ENCODE peak calls at places on chromosomes 11 and 22, in seven cellular contexts. W is right lobe of liver, R is OCI-LY7, M is thoracic aorta, A is suprapubic skin, V is A549, E is upper lobe of right lung. I is an unnamed sample.
A peak's percentile ranks its signal among the peaks of the same experiment; 100 is the strongest.

GRCh38 chr11:72352859-72353551 is 81.3 kb downstream of the CLPB start:
- DNase-seq in W (no peak), R (no peak), M (no peak), A (no peak), V (peak; percentile 10), E (no peak), I (no peak)

GRCh38 chr11:28838741-28839140 is 730.6 kb downstream of the METTL15 start:
- DNase-seq in W (no peak), R (no peak), M (no peak), A (no peak), V (no peak), E (no peak), I (no peak)

GRCh38 chr22:32307617-32308016 is 50.0 kb upstream of the RFPL3 start:
- DNase-seq in W (no peak), R (no peak), M (no peak), A (no peak), V (no peak), E (no peak), I (no peak)

GRCh38 chr11:13486926-13487660 is 8.7 kb downstream of the PTH start:
- DNase-seq in W (peak; percentile 70), R (peak; percentile 25), M (no peak), A (no peak), V (peak; percentile 80), E (peak; percentile 86), I (peak; percentile 82)

GRCh38 chr22:38984224-38984623 is 2.1 kb downstream of the APOBEC3B start:
- DNase-seq in W (no peak), R (peak; percentile 50), M (no peak), A (no peak), V (peak; percentile 26), E (no peak), I (no peak)

GRCh38 chr22:35842954-35843353 is 125.3 kb downstream of the APOL5 start:
- DNase-seq in W (peak; percentile 40), R (peak; percentile 67), M (no peak), A (no peak), V (peak; percentile 73), E (no peak), I (no peak)

GRCh38 chr11:36532908-36533601 is 23.0 kb upstream of the TRAF6 start:
- DNase-seq in W (peak; percentile 19), R (no peak), M (no peak), A (no peak), V (no peak), E (no peak), I (no peak)

GRCh38 chr11:57903441-57904123 is 120.1 kb upstream of the OR9Q1 start:
- DNase-seq in W (no peak), R (no peak), M (no peak), A (peak; percentile 67), V (peak; percentile 45), E (no peak), I (no peak)

GRCh38 chr11:94925422-94926270 is 47.7 kb downstream of the CWC15 start:
- DNase-seq in W (no peak), R (no peak), M (no peak), A (no peak), V (no peak), E (no peak), I (no peak)

GRCh38 chr22:41925783-41926460 is 684 bp downstream of the TNFRSF13C start:
- DNase-seq in W (peak; percentile 73), R (peak; percentile 78), M (no peak), A (no peak), V (peak; percentile 48), E (peak; percentile 81), I (peak; percentile 76)

GRCh38 chr11:79116600-79116999 is 324.2 kb downstream of the TENM4 start:
- DNase-seq in W (no peak), R (no peak), M (no peak), A (no peak), V (no peak), E (no peak), I (no peak)

GRCh38 chr11:1548221-1549070 is 23.6 kb downstream of the DUSP8 start:
- DNase-seq in W (peak; percentile 80), R (no peak), M (peak; percentile 40), A (no peak), V (peak; percentile 71), E (peak; percentile 89), I (peak; percentile 87)

GRCh38 chr22:50691521-50691920 is 18.9 kb downstream of the SHANK3 start:
- DNase-seq in W (peak; percentile 18), R (peak; percentile 57), M (no peak), A (no peak), V (peak; percentile 42), E (no peak), I (no peak)

GRCh38 chr22:37607010-37607911 is 1.4 kb upstream of the GGA1 start:
- DNase-seq in W (peak; percentile 92), R (peak; percentile 87), M (no peak), A (peak; percentile 88), V (peak; percentile 83), E (peak; percentile 96), I (peak; percentile 92)

GRCh38 chr22:50276143-50276542 is 6.0 kb upstream of the MAPK11 start:
- DNase-seq in W (peak; percentile 77), R (peak; percentile 86), M (no peak), A (no peak), V (peak; percentile 76), E (peak; percentile 92), I (peak; percentile 88)

GRCh38 chr11:127074151-127074761 is 73.7 kb upstream of the KIRREL3 start:
- DNase-seq in W (peak; percentile 58), R (peak; percentile 77), M (no peak), A (no peak), V (peak; percentile 77), E (no peak), I (no peak)

GRCh38 chr11:2122222-2122906 is 16.8 kb downstream of the IGF2 start:
- DNase-seq in W (peak; percentile 16), R (no peak), M (no peak), A (no peak), V (no peak), E (no peak), I (no peak)

GRCh38 chr11:12724301-12725046 is 50.3 kb downstream of the TEAD1 start:
- DNase-seq in W (peak; percentile 65), R (no peak), M (peak; percentile 12), A (peak; percentile 81), V (peak; percentile 88), E (no peak), I (peak; percentile 59)

GRCh38 chr11:126140932-126141291 is 70.5 kb downstream of the RPUSD4 start:
- DNase-seq in W (peak; percentile 56), R (no peak), M (no peak), A (no peak), V (no peak), E (no peak), I (no peak)

GRCh38 chr22:50207383-50208031 is 6.7 kb downstream of the SELENOO start:
- DNase-seq in W (peak; percentile 38), R (peak; percentile 41), M (no peak), A (no peak), V (no peak), E (no peak), I (peak; percentile 48)

GRCh38 chr11:76615950-76616349 is 54.6 kb downstream of the LRRC32 start:
- DNase-seq in W (peak; percentile 65), R (no peak), M (peak; percentile 79), A (peak; percentile 88), V (no peak), E (no peak), I (no peak)

GRCh38 chr22:30289126-30289979 is at the start of gene CASTOR1:
- DNase-seq in W (peak; percentile 99), R (peak; percentile 83), M (peak; percentile 98), A (peak; percentile 99), V (peak; percentile 96), E (peak; percentile 99), I (peak; percentile 99)

GRCh38 chr22:30290679-30291333 is 1.5 kb upstream of the CASTOR1 start:
- DNase-seq in W (peak; percentile 83), R (peak; percentile 58), M (peak; percentile 84), A (peak; percentile 94), V (no peak), E (peak; percentile 91), I (peak; percentile 87)

GRCh38 chr22:30289980-30290313 is 642 bp upstream of the CASTOR1 start:
- DNase-seq in W (no peak), R (no peak), M (no peak), A (no peak), V (no peak), E (no peak), I (no peak)

GRCh38 chr22:30291334-30291892 is 2.1 kb upstream of the CASTOR1 start:
- DNase-seq in W (no peak), R (no peak), M (no peak), A (no peak), V (no peak), E (no peak), I (no peak)

DNA sequence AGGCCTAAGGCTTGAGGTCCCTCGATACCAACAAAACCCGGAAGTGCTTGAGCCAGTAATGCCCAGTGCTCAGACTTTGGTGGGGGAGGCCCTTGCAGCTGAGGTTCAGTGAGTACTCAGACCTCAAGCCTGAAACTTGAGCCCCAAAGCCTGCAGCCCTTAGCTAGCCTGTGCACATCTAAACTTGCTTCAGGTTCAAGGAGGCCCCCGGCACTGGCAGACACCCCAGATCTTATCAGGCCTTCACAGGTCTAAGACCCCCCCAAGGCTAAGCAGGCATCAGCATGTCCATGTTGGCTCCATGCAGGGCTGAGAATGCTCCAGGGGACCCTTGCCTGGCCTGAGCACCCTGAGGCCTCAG is 993 bp upstream of the CASTOR1 start:
- DNase-seq in W (no peak), R (peak; percentile 38), M (no peak), A (no peak), V (no peak), E (no peak), I (no peak)
- H3K4me3 ChIP-seq in W (no peak overlapping the region), R (peak overlapping the region; percentile 71), M (peak overlapping the region; percentile 75), A (peak overlapping the region; percentile 88), V (no peak overlapping the region), E (peak overlapping the region; percentile 97), I (peak overlapping the region; percentile 96)

GRCh38 chr11:101008961-101009684 is 120.5 kb downstream of the PGR start:
- DNase-seq in W (no peak), R (no peak), M (no peak), A (no peak), V (no peak), E (no peak), I (no peak)
- H3K9me3 ChIP-seq in W (no peaks in the 10 kb centered on the region), R (no peaks in the 10 kb centered on the region), M (no peaks in the 10 kb centered on the region), A (no peaks in the 10 kb centered on the region), V (no peaks in the 10 kb centered on the region), E (no peaks in the 10 kb centered on the region), I (no peaks in the 10 kb centered on the region)

GRCh38 chr22:26213826-26214225 is 44.6 kb downstream of the SEZ6L start:
- DNase-seq in W (no peak), R (no peak), M (no peak), A (no peak), V (no peak), E (no peak), I (no peak)
- TF ChIP-seq CTCF in W (no peak), R (no peak), M (no peak), A (no peak), V (no peak), E (no peak), I (no peak)

DNA sequence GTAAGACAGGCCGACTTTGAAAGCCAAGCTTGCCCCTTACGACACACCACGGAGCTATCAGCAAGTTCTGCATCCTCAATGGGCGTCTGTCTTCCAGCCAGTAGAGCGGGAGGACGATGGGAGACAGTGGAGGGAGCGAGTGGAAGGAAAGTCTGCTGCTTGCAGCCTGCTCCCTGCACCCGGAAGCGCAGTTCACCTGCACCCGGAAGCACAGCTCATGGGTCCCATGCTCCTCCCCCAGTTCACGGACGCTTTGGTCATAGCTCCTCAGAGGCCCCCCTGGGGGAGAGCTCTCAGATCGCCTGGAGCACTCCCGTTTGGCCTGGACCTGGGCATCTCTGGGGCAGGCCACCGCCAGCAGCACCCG is 51.3 kb downstream of the FBLN1 start:
- DNase-seq in W (no peak), R (peak; percentile 12), M (no peak), A (no peak), V (no peak), E (no peak), I (no peak)
- H3K4me3 ChIP-seq in W (no peak overlapping the region), R (no peak overlapping the region), M (peak overlapping the region; percentile 49), A (no peak overlapping the region), V (no peak overlapping the region), E (no peak overlapping the region), I (no peak overlapping the region)